ENCODE peak calls at places on chromosomes 7 and 10, in seven cellular contexts. Z is HL-60, Q is astrocyte of the spinal cord, T is fibroblast of mammary gland, R is neural progenitor cell, X is AG09309, H is thoracic aorta. P is an unnamed sample.

GRCh38 chr7:4889682-4890081 is 6.2 kb upstream of the RADIL start:
- DNase-seq in Z (no peak), Q (no peak), T (no peak), R (no peak), X (no peak), H (no peak), P (no peak)

GRCh38 chr10:6296456-6297214 is 93.9 kb downstream of the PFKFB3 start:
- DNase-seq in Z (no peak), Q (no peak), T (no peak), R (no peak), X (no peak), H (no peak), P (no peak)

GRCh38 chr7:107201795-107202450 is 33.1 kb downstream of the HBP1 start:
- DNase-seq in Z (no peak), Q (peak), T (peak), R (peak), X (no peak), H (no peak), P (no peak)

GRCh38 chr10:69742928-69743602 is 58.6 kb upstream of the COL13A1 start:
- DNase-seq in Z (no peak), Q (no peak), T (peak), R (peak), X (no peak), H (no peak), P (no peak)

GRCh38 chr10:47406548-47406869 is 22.4 kb upstream of the ZNF488 start:
- DNase-seq in Z (no peak), Q (no peak), T (no peak), R (no peak), X (no peak), H (no peak), P (no peak)

GRCh38 chr10:65501259-65501658 is 1424.6 kb upstream of the LRRTM3 start:
- DNase-seq in Z (no peak), Q (no peak), T (no peak), R (no peak), X (no peak), H (no peak), P (peak)

GRCh38 chr7:2919256-2919655 is 75.1 kb upstream of the GNA12 start:
- DNase-seq in Z (no peak), Q (no peak), T (no peak), R (no peak), X (no peak), H (no peak), P (no peak)

GRCh38 chr7:100171840-100172239 is 3.4 kb upstream of the GAL3ST4 start:
- DNase-seq in Z (no peak), Q (no peak), T (no peak), R (no peak), X (no peak), H (no peak), P (no peak)

GRCh38 chr10:132698761-132699391 is 87.1 kb downstream of the NKX6-2 start:
- DNase-seq in Z (no peak), Q (no peak), T (no peak), R (no peak), X (no peak), H (no peak), P (no peak)

GRCh38 chr10:131049051-131049450 is 262.5 kb downstream of the TCERG1L start:
- DNase-seq in Z (no peak), Q (no peak), T (no peak), R (peak), X (no peak), H (no peak), P (no peak)

GRCh38 chr7:115678049-115678982 is 352.2 kb downstream of the TFEC start:
- DNase-seq in Z (no peak), Q (peak), T (peak), R (no peak), X (peak), H (no peak), P (no peak)

GRCh38 chr10:49168821-49169495 is 19.2 kb downstream of the TMEM273 start:
- DNase-seq in Z (no peak), Q (no peak), T (peak), R (no peak), X (no peak), H (no peak), P (no peak)

GRCh38 chr7:47180268-47180826 is 401.6 kb downstream of the TNS3 start:
- DNase-seq in Z (no peak), Q (peak), T (peak), R (peak), X (peak), H (no peak), P (peak)

GRCh38 chr7:88759216-88759955 is at the start of gene ZNF804B:
- DNase-seq in Z (no peak), Q (no peak), T (no peak), R (peak), X (no peak), H (no peak), P (no peak)

GRCh38 chr7:29557954-29558353 is 5.7 kb upstream of the PRR15 start:
- DNase-seq in Z (no peak), Q (no peak), T (peak), R (no peak), X (no peak), H (no peak), P (peak)

GRCh38 chr10:86836044-86836443 is 79.6 kb downstream of the BMPR1A start:
- DNase-seq in Z (no peak), Q (peak), T (no peak), R (no peak), X (no peak), H (no peak), P (no peak)

GRCh38 chr10:103659674-103660363 is 166.3 kb downstream of the NEURL1 start:
- DNase-seq in Z (peak), Q (peak), T (peak), R (peak), X (peak), H (no peak), P (peak)

GRCh38 chr7:133512560-133512959 is 259.7 kb downstream of the EXOC4 start:
- DNase-seq in Z (no peak), Q (peak), T (peak), R (no peak), X (peak), H (no peak), P (no peak)

GRCh38 chr10:49351669-49352068 is 44.2 kb downstream of the DRGX start:
- DNase-seq in Z (no peak), Q (no peak), T (no peak), R (no peak), X (no peak), H (no peak), P (no peak)

GRCh38 chr10:123496336-123496735 is 169.8 kb upstream of the GPR26 start:
- DNase-seq in Z (no peak), Q (no peak), T (no peak), R (no peak), X (no peak), H (no peak), P (no peak)

DNA sequence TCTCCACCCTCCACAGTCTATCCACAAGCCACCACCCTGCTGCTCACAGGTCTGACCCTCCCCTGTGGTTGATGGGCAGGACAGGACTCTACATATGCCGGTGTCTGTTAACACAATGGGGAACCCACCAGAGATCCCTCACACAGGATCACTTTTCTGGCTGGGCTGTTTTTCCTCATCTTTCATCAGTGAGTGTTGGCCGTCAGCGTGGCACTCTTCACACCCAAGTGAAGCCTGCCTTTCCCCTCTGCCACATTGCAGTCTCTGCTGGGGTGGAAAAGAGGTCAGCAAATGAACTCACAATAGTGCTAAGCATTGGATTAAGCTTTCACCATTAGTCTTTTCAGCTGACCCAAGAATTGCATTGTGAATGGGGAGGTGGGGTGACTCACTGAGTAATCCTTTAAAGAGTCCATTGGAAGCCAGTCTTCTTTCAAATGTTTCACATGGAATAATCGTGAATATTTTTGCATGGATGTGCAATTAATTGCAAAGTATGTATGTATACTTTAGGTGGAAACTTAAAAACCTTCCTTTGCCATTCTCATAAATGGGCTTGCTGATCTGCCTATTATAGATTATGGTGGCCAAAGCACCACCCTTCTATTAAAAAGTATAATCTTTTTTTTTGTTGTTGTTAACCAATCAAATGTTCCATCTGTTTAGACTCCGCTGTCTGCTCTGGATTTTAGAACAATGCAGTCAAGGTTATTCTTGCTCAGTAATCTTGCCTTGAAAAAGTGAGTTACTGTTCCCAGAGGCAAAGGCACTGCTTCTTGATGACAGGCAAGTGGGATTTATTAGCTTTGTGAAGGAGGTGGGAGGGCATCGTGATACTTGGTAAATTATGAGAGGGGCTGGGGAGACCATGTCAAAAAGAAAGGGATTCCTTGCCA is 143.2 kb downstream of the KIAA1217 start:
- DNase-seq in Z (no peak), Q (peak), T (peak), R (peak), X (no peak), H (no peak), P (no peak)
- TF ChIP-seq CTCF in Z (no peak), Q (no peak), T (no peak), R (no peak), X (no peak), H (no peak), P (no peak)

DNA sequence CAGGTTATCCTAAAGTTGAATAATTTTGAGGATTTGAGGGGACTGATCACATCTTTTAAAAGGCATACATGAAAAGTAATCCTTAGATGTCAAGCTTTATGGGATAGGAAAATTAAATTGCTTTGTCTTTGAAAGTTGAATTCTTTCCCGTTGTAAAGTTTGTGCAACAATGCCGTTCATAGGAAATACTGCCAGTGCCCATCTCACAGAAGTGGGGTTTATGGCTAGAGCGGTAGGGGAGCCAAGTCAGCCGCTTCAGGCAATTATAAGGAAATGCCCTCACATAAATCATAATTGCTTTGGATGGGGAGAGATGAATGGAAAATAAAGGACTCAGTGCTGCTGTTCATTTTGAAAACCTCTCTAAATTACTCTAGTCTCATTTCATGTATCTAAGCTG is 18.1 kb downstream of the CDC123 start:
- DNase-seq in Z (no peak), Q (no peak), T (no peak), R (no peak), X (no peak), H (no peak), P (no peak)
- H3K4me3 ChIP-seq in Z (no peak), Q (no peak), T (no peak), R (no peak), X (no peak), H (no peak), P (no peak)

GRCh38 chr10:110388682-110389052 is 83.9 kb upstream of the SMNDC1 start:
- DNase-seq in Z (no peak), Q (no peak), T (no peak), R (peak), X (no peak), H (no peak), P (no peak)
- TF ChIP-seq CTCF in Z (no peak), Q (no peak), T (no peak), R (peak), X (no peak), H (no peak), P (no peak)

DNA sequence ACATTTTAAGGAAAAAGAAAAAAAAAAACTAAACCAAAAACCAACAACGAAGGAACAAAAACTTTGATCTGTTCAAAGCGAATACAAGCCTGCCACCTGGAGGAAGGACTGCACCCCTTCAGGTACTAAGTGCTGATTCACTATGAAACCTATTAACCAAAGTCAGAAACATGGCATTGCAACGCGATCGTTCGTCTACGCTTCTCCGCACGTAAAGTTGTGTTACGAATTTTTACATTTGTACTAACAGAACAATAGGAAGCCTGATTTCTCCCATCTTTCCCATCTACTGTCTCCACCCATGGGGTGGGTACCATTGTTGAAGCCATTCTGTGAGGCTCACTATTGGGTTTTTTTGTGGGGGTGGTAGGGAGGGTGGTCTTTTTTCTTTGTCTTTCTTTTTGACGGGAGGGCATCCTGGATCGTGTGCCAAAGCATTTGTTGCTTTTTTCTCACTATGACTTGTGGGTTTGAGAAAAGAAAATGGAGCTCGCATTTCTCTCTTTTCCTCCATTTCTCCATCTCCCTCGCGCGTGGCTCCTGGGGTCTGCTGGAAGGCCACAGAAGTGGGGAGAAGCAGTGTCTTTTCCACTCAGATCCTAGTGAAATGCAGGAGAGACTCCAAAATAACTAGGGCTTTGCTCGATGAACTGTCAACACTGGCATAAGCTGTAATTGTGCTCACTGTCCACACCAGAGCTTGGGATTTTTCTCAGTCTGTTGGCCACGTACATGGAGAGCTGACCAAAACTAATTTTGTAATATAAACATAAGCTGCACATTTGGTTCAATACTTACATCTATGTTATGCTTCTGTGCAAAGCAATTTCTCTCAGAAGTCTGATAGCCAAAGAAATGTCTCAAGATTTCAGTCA is 100.9 kb upstream of the YAE1 start:
- DNase-seq in Z (no peak), Q (peak), T (peak), R (peak), X (peak), H (no peak), P (peak)
- H3K4me3 ChIP-seq in Z (no peak), Q (no peak), T (no peak), R (no peak), X (no peak), H (peak), P (no peak)

GRCh38 chr10:16478801-16479200 is 42.0 kb downstream of the PTER start:
- DNase-seq in Z (no peak), Q (no peak), T (no peak), R (no peak), X (no peak), H (no peak), P (no peak)
- TF ChIP-seq CTCF in Z (no peak), Q (no peak), T (no peak), R (no peak), X (no peak), H (no peak), P (no peak)

P was measured in epithelial cell of proximal tubule.